ENCODE peak calls at places on chromosomes 3 and 15, in seven cellular contexts. One of them, this sample, is unnamed.
A peak's percentile ranks its signal among the peaks of the same experiment; 100 is the strongest.

GRCh38 chr15:23823508-23823907 is 136.4 kb upstream of the NDN start:
- DNase-seq in small intestine: no peak
- DNase-seq in upper lobe of right lung: no peak
- DNase-seq in stomach: no peak
- DNase-seq in uterus: no peak
- DNase-seq in lower lobe of right lung: no peak
- DNase-seq in CD4-positive, alpha-beta memory T cell: no peak
- DNase-seq in this sample: no peak

GRCh38 chr15:95327661-95328060 is 1002.8 kb upstream of the NR2F2 start:
- DNase-seq in stomach: no peak
- DNase-seq in small intestine: no peak
- DNase-seq in upper lobe of right lung: no peak
- DNase-seq in lower lobe of right lung: no peak
- DNase-seq in uterus: no peak
- DNase-seq in CD4-positive, alpha-beta memory T cell: no peak
- DNase-seq in this sample: no peak

GRCh38 chr3:45227131-45227819 is 1.2 kb upstream of the TMEM158 start:
- DNase-seq in stomach: no peak
- DNase-seq in uterus: no peak
- DNase-seq in upper lobe of right lung: no peak
- DNase-seq in lower lobe of right lung: no peak
- DNase-seq in small intestine: no peak
- DNase-seq in CD4-positive, alpha-beta memory T cell: no peak
- DNase-seq in this sample: no peak

GRCh38 chr3:196288141-196288460 is 575 bp upstream of the PCYT1A start:
- DNase-seq in upper lobe of right lung: no peak
- DNase-seq in stomach: no peak
- DNase-seq in uterus: no peak
- DNase-seq in lower lobe of right lung: no peak
- DNase-seq in small intestine: peak; percentile 32
- DNase-seq in CD4-positive, alpha-beta memory T cell: no peak
- DNase-seq in this sample: no peak

GRCh38 chr3:171563298-171563697 is 103.1 kb upstream of the TNIK start:
- DNase-seq in upper lobe of right lung: no peak
- DNase-seq in lower lobe of right lung: no peak
- DNase-seq in stomach: no peak
- DNase-seq in small intestine: no peak
- DNase-seq in uterus: no peak
- DNase-seq in CD4-positive, alpha-beta memory T cell: no peak
- DNase-seq in this sample: no peak

GRCh38 chr3:110969229-110970211 is 102.1 kb upstream of the NECTIN3 start:
- DNase-seq in CD4-positive, alpha-beta memory T cell: no peak
- DNase-seq in lower lobe of right lung: no peak
- DNase-seq in small intestine: no peak
- DNase-seq in uterus: no peak
- DNase-seq in upper lobe of right lung: no peak
- DNase-seq in stomach: no peak
- DNase-seq in this sample: no peak

GRCh38 chr3:43153189-43154083 is 47.6 kb upstream of the POMGNT2 start:
- DNase-seq in CD4-positive, alpha-beta memory T cell: no peak
- DNase-seq in lower lobe of right lung: no peak
- DNase-seq in uterus: peak; percentile 96
- DNase-seq in upper lobe of right lung: peak; percentile 63
- DNase-seq in small intestine: no peak
- DNase-seq in stomach: no peak
- DNase-seq in this sample: no peak

GRCh38 chr3:49020335-49021212 is 1.3 kb upstream of the NDUFAF3 start:
- DNase-seq in upper lobe of right lung: peak; percentile 88
- DNase-seq in small intestine: peak; percentile 73
- DNase-seq in lower lobe of right lung: peak; percentile 87
- DNase-seq in CD4-positive, alpha-beta memory T cell: no peak
- DNase-seq in stomach: peak; percentile 75
- DNase-seq in uterus: peak; percentile 51
- DNase-seq in this sample: peak; percentile 48

GRCh38 chr3:73442152-73442551 is 182.6 kb downstream of the PDZRN3 start:
- DNase-seq in stomach: no peak
- DNase-seq in small intestine: no peak
- DNase-seq in CD4-positive, alpha-beta memory T cell: no peak
- DNase-seq in uterus: no peak
- DNase-seq in lower lobe of right lung: no peak
- DNase-seq in upper lobe of right lung: no peak
- DNase-seq in this sample: no peak

GRCh38 chr3:62607287-62608029 is 234.1 kb upstream of the FEZF2 start:
- DNase-seq in small intestine: no peak
- DNase-seq in stomach: peak; percentile 59
- DNase-seq in upper lobe of right lung: peak; percentile 88
- DNase-seq in lower lobe of right lung: peak; percentile 85
- DNase-seq in uterus: no peak
- DNase-seq in CD4-positive, alpha-beta memory T cell: no peak
- DNase-seq in this sample: no peak

DNA sequence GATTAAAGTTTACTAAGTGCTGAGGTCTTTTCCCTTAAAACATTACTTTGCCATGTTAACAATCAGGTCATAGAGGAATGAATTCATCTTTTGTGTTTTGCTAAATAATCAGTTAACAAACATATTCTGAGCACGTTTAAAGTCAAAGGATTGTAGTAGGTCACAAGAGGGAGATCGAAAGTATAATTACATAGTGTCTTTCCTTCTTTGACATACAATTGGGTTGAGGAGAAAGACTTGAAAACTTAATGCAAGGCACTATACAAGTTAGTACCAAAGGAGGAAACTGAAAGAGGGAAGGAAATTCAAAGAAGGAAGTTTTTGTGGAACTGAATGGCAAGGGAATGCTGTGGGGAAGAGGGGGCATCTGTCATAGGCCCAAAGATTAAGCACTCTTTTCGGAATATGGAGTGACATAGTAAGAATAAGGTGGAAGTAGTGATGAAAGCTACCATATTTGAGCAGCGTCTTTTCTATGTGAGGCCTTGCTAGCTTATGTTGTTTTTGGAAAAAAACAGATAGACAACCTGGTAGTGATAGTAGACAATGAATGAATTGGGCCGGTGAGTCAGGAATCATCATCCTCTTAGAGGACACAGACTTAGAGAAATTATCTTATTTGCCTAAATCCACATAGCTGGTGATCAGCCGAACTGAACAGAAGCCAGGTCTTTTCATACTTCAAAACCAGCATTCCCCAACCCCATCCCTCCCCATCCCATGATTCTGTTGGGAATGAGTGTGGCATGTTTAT is 10.1 kb downstream of the MBNL1 start:
- DNase-seq in lower lobe of right lung: no peak
- DNase-seq in uterus: no peak
- DNase-seq in stomach: no peak
- DNase-seq in small intestine: no peak
- DNase-seq in upper lobe of right lung: no peak
- DNase-seq in CD4-positive, alpha-beta memory T cell: no peak
- DNase-seq in this sample: no peak
- H3K4me1 ChIP-seq in lower lobe of right lung: peaks cover 97% of the 10 kb centered on the region
- H3K4me1 ChIP-seq in uterus: peaks cover 8% of the 10 kb centered on the region
- H3K4me1 ChIP-seq in stomach: peaks cover 65% of the 10 kb centered on the region
- H3K4me1 ChIP-seq in small intestine: peaks cover 9% of the 10 kb centered on the region
- H3K4me1 ChIP-seq in upper lobe of right lung: peaks cover 93% of the 10 kb centered on the region
- H3K4me1 ChIP-seq in CD4-positive, alpha-beta memory T cell: peaks cover 96% of the 10 kb centered on the region
- H3K4me1 ChIP-seq in this sample: peaks cover 90% of the 10 kb centered on the region

GRCh38 chr3:8497582-8497981 is 4.0 kb upstream of the LMCD1 start:
- DNase-seq in upper lobe of right lung: no peak
- DNase-seq in uterus: no peak
- DNase-seq in stomach: no peak
- DNase-seq in small intestine: no peak
- DNase-seq in lower lobe of right lung: no peak
- DNase-seq in CD4-positive, alpha-beta memory T cell: no peak
- DNase-seq in this sample: no peak
- H3K27ac ChIP-seq in upper lobe of right lung: no peak overlapping the region
- H3K27ac ChIP-seq in uterus: no peak overlapping the region
- H3K27ac ChIP-seq in stomach: no peak overlapping the region
- H3K27ac ChIP-seq in small intestine: no peak overlapping the region
- H3K27ac ChIP-seq in lower lobe of right lung: no peak overlapping the region
- H3K27ac ChIP-seq in CD4-positive, alpha-beta memory T cell: no peak overlapping the region
- H3K27ac ChIP-seq in this sample: no peak overlapping the region

GRCh38 chr15:68264282-68264681 is 13.3 kb upstream of the FEM1B start:
- DNase-seq in small intestine: no peak
- DNase-seq in CD4-positive, alpha-beta memory T cell: no peak
- DNase-seq in lower lobe of right lung: no peak
- DNase-seq in upper lobe of right lung: no peak
- DNase-seq in uterus: no peak
- DNase-seq in stomach: no peak
- DNase-seq in this sample: no peak
- H3K4me3 ChIP-seq in small intestine: no peak overlapping the region
- H3K4me3 ChIP-seq in CD4-positive, alpha-beta memory T cell: no peak overlapping the region
- H3K4me3 ChIP-seq in lower lobe of right lung: no peak overlapping the region
- H3K4me3 ChIP-seq in upper lobe of right lung: no peak overlapping the region
- H3K4me3 ChIP-seq in uterus: no peak overlapping the region
- H3K4me3 ChIP-seq in stomach: no peak overlapping the region
- H3K4me3 ChIP-seq in this sample: no peak overlapping the region

GRCh38 chr3:123641084-123641462 is 56.2 kb upstream of the HACD2 start:
- DNase-seq in uterus: no peak
- DNase-seq in upper lobe of right lung: no peak
- DNase-seq in lower lobe of right lung: no peak
- DNase-seq in small intestine: no peak
- DNase-seq in stomach: no peak
- DNase-seq in CD4-positive, alpha-beta memory T cell: no peak
- DNase-seq in this sample: no peak
- H3K4me1 ChIP-seq in uterus: no peaks in the 10 kb centered on the region
- H3K4me1 ChIP-seq in upper lobe of right lung: peaks cover 6% of the 10 kb centered on the region
- H3K4me1 ChIP-seq in lower lobe of right lung: no peaks in the 10 kb centered on the region
- H3K4me1 ChIP-seq in small intestine: no peaks in the 10 kb centered on the region
- H3K4me1 ChIP-seq in stomach: no peaks in the 10 kb centered on the region
- H3K4me1 ChIP-seq in CD4-positive, alpha-beta memory T cell: no peaks in the 10 kb centered on the region
- H3K4me1 ChIP-seq in this sample: no peaks in the 10 kb centered on the region

DNA sequence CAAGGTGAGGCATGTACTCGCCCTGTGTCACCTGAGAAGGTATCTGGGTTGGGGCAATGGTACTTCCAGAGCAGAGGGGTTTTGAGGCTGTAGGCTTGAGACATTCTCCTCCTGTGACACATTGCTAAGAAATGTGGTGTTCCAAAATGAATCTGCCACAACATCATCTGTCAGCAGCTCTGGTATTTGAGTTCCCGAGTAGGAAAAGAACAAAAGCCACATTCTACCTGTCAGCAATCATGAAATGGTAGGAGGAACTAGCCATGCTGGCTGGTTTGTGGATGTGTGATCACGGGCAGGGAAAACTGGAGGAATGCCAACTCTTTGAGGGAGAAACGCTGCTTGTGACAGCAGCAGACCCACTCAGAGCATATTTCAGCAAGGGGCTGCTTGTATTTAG is 579.4 kb upstream of the TBL1XR1 start:
- DNase-seq in upper lobe of right lung: no peak
- DNase-seq in uterus: no peak
- DNase-seq in lower lobe of right lung: no peak
- DNase-seq in stomach: no peak
- DNase-seq in small intestine: no peak
- DNase-seq in CD4-positive, alpha-beta memory T cell: no peak
- DNase-seq in this sample: no peak
- H3K27ac ChIP-seq in upper lobe of right lung: no peak overlapping the region
- H3K27ac ChIP-seq in uterus: no peak overlapping the region
- H3K27ac ChIP-seq in lower lobe of right lung: no peak overlapping the region
- H3K27ac ChIP-seq in stomach: no peak overlapping the region
- H3K27ac ChIP-seq in small intestine: no peak overlapping the region
- H3K27ac ChIP-seq in CD4-positive, alpha-beta memory T cell: no peak overlapping the region
- H3K27ac ChIP-seq in this sample: no peak overlapping the region